ENCODE peak calls at places on chromosomes 2 and 18, in four cellular contexts. One of them, this sample, is unnamed.

GRCh38 chr18:48065601-48065995 is 135.1 kb upstream of the SMAD2 start:
- DNase-seq in mesenchymal stem cell: no peak
- DNase-seq in fibroblast of lung: no peak
- DNase-seq in neuronal stem cell: no peak
- DNase-seq in this sample: no peak

GRCh38 chr2:8403871-8404270 is 278.0 kb upstream of the ID2 start:
- DNase-seq in mesenchymal stem cell: no peak
- DNase-seq in fibroblast of lung: no peak
- DNase-seq in neuronal stem cell: no peak
- DNase-seq in this sample: no peak

GRCh38 chr2:219662566-219662965 is 35.1 kb downstream of the SLC4A3 start:
- DNase-seq in mesenchymal stem cell: no peak
- DNase-seq in fibroblast of lung: no peak
- DNase-seq in neuronal stem cell: no peak
- DNase-seq in this sample: peak; percentile 87

GRCh38 chr2:176081993-176082884 is 1.5 kb downstream of the EVX2 start:
- DNase-seq in mesenchymal stem cell: no peak
- DNase-seq in fibroblast of lung: no peak
- DNase-seq in neuronal stem cell: no peak
- DNase-seq in this sample: no peak

GRCh38 chr18:26656944-26657536 is 108.7 kb upstream of the KCTD1 start:
- DNase-seq in mesenchymal stem cell: peak; percentile 67
- DNase-seq in fibroblast of lung: peak; percentile 61
- DNase-seq in neuronal stem cell: peak; percentile 54
- DNase-seq in this sample: no peak

GRCh38 chr2:196274387-196274809 is 103.0 kb upstream of the STK17B start:
- DNase-seq in mesenchymal stem cell: peak; percentile 67
- DNase-seq in fibroblast of lung: peak; percentile 49
- DNase-seq in neuronal stem cell: no peak
- DNase-seq in this sample: no peak

GRCh38 chr2:98293931-98294687 is 52.1 kb upstream of the CNGA3 start:
- DNase-seq in mesenchymal stem cell: no peak
- DNase-seq in fibroblast of lung: no peak
- DNase-seq in neuronal stem cell: no peak
- DNase-seq in this sample: no peak

GRCh38 chr2:67215214-67215613 is 181.9 kb upstream of the ETAA1 start:
- DNase-seq in mesenchymal stem cell: peak; percentile 81
- DNase-seq in fibroblast of lung: peak; percentile 89
- DNase-seq in neuronal stem cell: no peak
- DNase-seq in this sample: no peak

GRCh38 chr2:44579136-44579836 is 217.5 kb downstream of the CAMKMT start:
- DNase-seq in mesenchymal stem cell: no peak
- DNase-seq in fibroblast of lung: no peak
- DNase-seq in neuronal stem cell: no peak
- DNase-seq in this sample: peak; percentile 80

GRCh38 chr2:17610521-17610920 is 70.0 kb downstream of the VSNL1 start:
- DNase-seq in mesenchymal stem cell: peak; percentile 18
- DNase-seq in fibroblast of lung: peak; percentile 37
- DNase-seq in neuronal stem cell: no peak
- DNase-seq in this sample: no peak

GRCh38 chr18:5309888-5310470 is 14.5 kb upstream of the ZBTB14 start:
- DNase-seq in mesenchymal stem cell: no peak
- DNase-seq in fibroblast of lung: no peak
- DNase-seq in neuronal stem cell: no peak
- DNase-seq in this sample: no peak

GRCh38 chr2:3299703-3300102 is 77.9 kb downstream of the EIPR1 start:
- DNase-seq in mesenchymal stem cell: no peak
- DNase-seq in fibroblast of lung: no peak
- DNase-seq in neuronal stem cell: no peak
- DNase-seq in this sample: no peak

GRCh38 chr2:159516241-159516758 is 100.0 kb downstream of the BAZ2B start:
- DNase-seq in mesenchymal stem cell: peak; percentile 49
- DNase-seq in fibroblast of lung: peak; percentile 42
- DNase-seq in neuronal stem cell: peak; percentile 6
- DNase-seq in this sample: peak; percentile 79

GRCh38 chr2:111617299-111617803 is 266.6 kb downstream of the ANAPC1 start:
- DNase-seq in mesenchymal stem cell: peak; percentile 28
- DNase-seq in fibroblast of lung: peak; percentile 37
- DNase-seq in neuronal stem cell: no peak
- DNase-seq in this sample: peak; percentile 12

GRCh38 chr2:10514287-10514686 is 66.2 kb upstream of the ODC1 start:
- DNase-seq in mesenchymal stem cell: no peak
- DNase-seq in fibroblast of lung: no peak
- DNase-seq in neuronal stem cell: no peak
- DNase-seq in this sample: no peak

GRCh38 chr2:156452971-156453370 is 16.8 kb downstream of the GPD2 start:
- DNase-seq in mesenchymal stem cell: no peak
- DNase-seq in fibroblast of lung: peak; percentile 45
- DNase-seq in neuronal stem cell: no peak
- DNase-seq in this sample: no peak

GRCh38 chr2:182057002-182057401 is 71.3 kb downstream of the PPP1R1C start:
- DNase-seq in mesenchymal stem cell: no peak
- DNase-seq in fibroblast of lung: no peak
- DNase-seq in neuronal stem cell: no peak
- DNase-seq in this sample: no peak

GRCh38 chr2:200357845-200358244 is 51.4 kb downstream of the SPATS2L start:
- DNase-seq in mesenchymal stem cell: no peak
- DNase-seq in fibroblast of lung: no peak
- DNase-seq in neuronal stem cell: no peak
- DNase-seq in this sample: no peak

GRCh38 chr2:102664439-102665042 is 45.2 kb downstream of the SLC9A2 start:
- DNase-seq in mesenchymal stem cell: no peak
- DNase-seq in fibroblast of lung: no peak
- DNase-seq in neuronal stem cell: no peak
- DNase-seq in this sample: peak; percentile 88

GRCh38 chr2:54456526-54457325 is 599 bp downstream of the SPTBN1 start:
- DNase-seq in mesenchymal stem cell: peak; percentile 45
- DNase-seq in fibroblast of lung: peak; percentile 47
- DNase-seq in neuronal stem cell: peak; percentile 67
- DNase-seq in this sample: peak; percentile 58

GRCh38 chr2:86815616-86816015 is 24.9 kb upstream of the CD8A start:
- DNase-seq in mesenchymal stem cell: no peak
- DNase-seq in fibroblast of lung: no peak
- DNase-seq in neuronal stem cell: no peak
- DNase-seq in this sample: no peak

GRCh38 chr18:63979409-63979908 is 9.6 kb downstream of the SERPINB8 start:
- DNase-seq in mesenchymal stem cell: peak; percentile 83
- DNase-seq in fibroblast of lung: peak; percentile 76
- DNase-seq in neuronal stem cell: peak; percentile 61
- DNase-seq in this sample: peak; percentile 62

GRCh38 chr2:127490283-127490682 is 36.0 kb downstream of the IWS1 start:
- DNase-seq in mesenchymal stem cell: no peak
- DNase-seq in fibroblast of lung: no peak
- DNase-seq in neuronal stem cell: no peak
- DNase-seq in this sample: no peak

GRCh38 chr2:25821225-25822056 is 56.8 kb downstream of the ASXL2 start:
- DNase-seq in mesenchymal stem cell: no peak
- DNase-seq in fibroblast of lung: peak; percentile 91
- DNase-seq in neuronal stem cell: no peak
- DNase-seq in this sample: no peak

GRCh38 chr2:16632615-16633014 is 33.0 kb downstream of the CYRIA start:
- DNase-seq in mesenchymal stem cell: no peak
- DNase-seq in fibroblast of lung: no peak
- DNase-seq in neuronal stem cell: peak; percentile 15
- DNase-seq in this sample: no peak

GRCh38 chr2:190655113-190655512 is 6.2 kb downstream of the NAB1 start:
- DNase-seq in mesenchymal stem cell: no peak
- DNase-seq in fibroblast of lung: no peak
- DNase-seq in neuronal stem cell: no peak
- DNase-seq in this sample: no peak

GRCh38 chr2:72095364-72095763 is 52.3 kb downstream of the CYP26B1 start:
- DNase-seq in mesenchymal stem cell: no peak
- DNase-seq in fibroblast of lung: no peak
- DNase-seq in neuronal stem cell: no peak
- DNase-seq in this sample: no peak

GRCh38 chr2:111046670-111047069 is 74.0 kb upstream of the BCL2L11 start:
- DNase-seq in mesenchymal stem cell: no peak
- DNase-seq in fibroblast of lung: no peak
- DNase-seq in neuronal stem cell: no peak
- DNase-seq in this sample: no peak

GRCh38 chr2:2709091-2709770 is 378.2 kb upstream of the MYT1L start:
- DNase-seq in mesenchymal stem cell: no peak
- DNase-seq in fibroblast of lung: no peak
- DNase-seq in neuronal stem cell: no peak
- DNase-seq in this sample: no peak

DNA sequence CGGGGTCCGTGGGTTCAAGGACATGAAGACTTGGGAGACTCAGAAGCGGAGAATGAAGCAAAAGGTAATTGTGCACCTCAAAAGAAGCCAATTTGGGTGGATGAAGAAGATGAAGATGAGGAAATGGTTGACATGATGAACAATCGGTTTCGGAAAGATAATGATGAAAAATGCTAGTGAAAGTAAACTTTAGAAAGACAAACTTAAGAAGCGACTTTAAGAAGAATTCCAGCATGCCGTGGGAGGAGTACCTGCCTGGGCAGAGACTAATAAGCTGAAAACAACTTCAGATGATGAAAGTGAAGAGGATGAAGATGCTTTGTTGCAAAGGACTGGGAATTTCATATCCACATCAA is 43.5 kb downstream of the PSTPIP2 start:
- DNase-seq in mesenchymal stem cell: no peak
- DNase-seq in fibroblast of lung: no peak
- DNase-seq in neuronal stem cell: no peak
- DNase-seq in this sample: no peak
- H2AFZ ChIP-seq in mesenchymal stem cell: no peak overlapping the region
- H2AFZ ChIP-seq in fibroblast of lung: peak overlapping the region; percentile 45
- H2AFZ ChIP-seq in neuronal stem cell: peak overlapping the region; percentile 82
- H2AFZ ChIP-seq in this sample: no peak overlapping the region

GRCh38 chr2:41965886-41966285 is 81.9 kb upstream of the PKDCC start:
- DNase-seq in mesenchymal stem cell: peak; percentile 46
- DNase-seq in fibroblast of lung: peak; percentile 73
- DNase-seq in neuronal stem cell: no peak
- DNase-seq in this sample: no peak

GRCh38 chr2:41968182-41968578 is 79.6 kb upstream of the PKDCC start:
- DNase-seq in mesenchymal stem cell: no peak
- DNase-seq in fibroblast of lung: no peak
- DNase-seq in neuronal stem cell: no peak
- DNase-seq in this sample: no peak

GRCh38 chr2:41967426-41968181 is 80.2 kb upstream of the PKDCC start:
- DNase-seq in mesenchymal stem cell: no peak
- DNase-seq in fibroblast of lung: peak; percentile 47
- DNase-seq in neuronal stem cell: no peak
- DNase-seq in this sample: no peak

GRCh38 chr2:41966431-41966893 is 81.4 kb upstream of the PKDCC start:
- DNase-seq in mesenchymal stem cell: peak; percentile 96
- DNase-seq in fibroblast of lung: peak; percentile 94
- DNase-seq in neuronal stem cell: no peak
- DNase-seq in this sample: peak; percentile 87

DNA sequence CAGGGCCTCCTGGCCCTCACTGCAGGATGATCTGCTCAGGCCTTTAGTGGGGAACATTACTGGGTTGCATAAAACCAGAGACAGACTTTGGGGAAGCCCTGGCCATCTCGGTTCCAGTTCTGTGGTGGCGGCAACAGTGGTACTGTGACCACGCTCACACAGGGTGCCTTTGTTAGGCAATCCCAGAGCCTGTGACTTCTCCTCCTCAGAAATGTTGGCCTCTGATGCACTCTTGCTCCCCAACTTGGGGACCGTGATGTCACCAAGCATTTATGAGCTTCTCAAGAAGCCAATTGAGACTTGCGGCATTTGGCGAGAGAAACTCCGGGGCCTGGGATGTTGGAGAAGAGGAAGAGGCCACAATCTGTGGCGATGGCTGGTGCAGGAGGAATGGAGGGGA is 80.9 kb upstream of the PKDCC start:
- DNase-seq in mesenchymal stem cell: no peak
- DNase-seq in fibroblast of lung: no peak
- DNase-seq in neuronal stem cell: no peak
- DNase-seq in this sample: peak; percentile 50
- H3K4me2 ChIP-seq in mesenchymal stem cell: peak overlapping the region; percentile 36
- H3K4me2 ChIP-seq in fibroblast of lung: no peak overlapping the region
- H3K4me2 ChIP-seq in neuronal stem cell: no peak overlapping the region
- H3K4me2 ChIP-seq in this sample: peak overlapping the region; percentile 62

GRCh38 chr2:149731112-149731511 is 143.5 kb upstream of the MMADHC start:
- DNase-seq in mesenchymal stem cell: no peak
- DNase-seq in fibroblast of lung: no peak
- DNase-seq in neuronal stem cell: no peak
- DNase-seq in this sample: no peak
- H2AFZ ChIP-seq in mesenchymal stem cell: no peak overlapping the region
- H2AFZ ChIP-seq in fibroblast of lung: no peak overlapping the region
- H2AFZ ChIP-seq in neuronal stem cell: no peak overlapping the region
- H2AFZ ChIP-seq in this sample: no peak overlapping the region

GRCh38 chr2:221897718-221898117 is 325.6 kb upstream of the EPHA4 start:
- DNase-seq in mesenchymal stem cell: no peak
- DNase-seq in fibroblast of lung: no peak
- DNase-seq in neuronal stem cell: no peak
- DNase-seq in this sample: no peak
- H3K4me2 ChIP-seq in mesenchymal stem cell: no peak overlapping the region
- H3K4me2 ChIP-seq in fibroblast of lung: no peak overlapping the region
- H3K4me2 ChIP-seq in neuronal stem cell: no peak overlapping the region
- H3K4me2 ChIP-seq in this sample: no peak overlapping the region

DNA sequence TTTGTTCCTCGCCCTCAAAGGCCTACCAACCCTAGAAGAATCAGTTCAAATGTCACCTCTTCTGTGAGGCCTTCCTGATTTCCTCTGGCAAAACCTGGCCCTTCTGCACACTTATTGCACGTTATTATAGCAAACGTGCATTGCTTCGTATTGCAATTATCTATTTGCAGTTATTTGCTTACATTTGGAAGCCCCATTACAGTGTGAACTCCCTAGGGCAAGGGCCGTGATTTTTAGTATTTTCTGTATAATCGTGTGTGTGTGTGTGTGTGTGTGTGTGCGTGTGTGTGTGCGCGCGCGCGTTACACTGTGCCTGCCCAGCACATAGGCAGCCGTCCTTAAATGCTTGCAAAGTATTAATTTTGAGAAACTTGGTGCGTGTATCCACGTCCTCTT is 460 bp upstream of the SEMA4F start:
- DNase-seq in mesenchymal stem cell: no peak
- DNase-seq in fibroblast of lung: no peak
- DNase-seq in neuronal stem cell: no peak
- DNase-seq in this sample: no peak
- H2AFZ ChIP-seq in mesenchymal stem cell: peak overlapping the region; percentile 72
- H2AFZ ChIP-seq in fibroblast of lung: peak overlapping the region; percentile 22
- H2AFZ ChIP-seq in neuronal stem cell: peak overlapping the region; percentile 100
- H2AFZ ChIP-seq in this sample: peak overlapping the region; percentile 85

DNA sequence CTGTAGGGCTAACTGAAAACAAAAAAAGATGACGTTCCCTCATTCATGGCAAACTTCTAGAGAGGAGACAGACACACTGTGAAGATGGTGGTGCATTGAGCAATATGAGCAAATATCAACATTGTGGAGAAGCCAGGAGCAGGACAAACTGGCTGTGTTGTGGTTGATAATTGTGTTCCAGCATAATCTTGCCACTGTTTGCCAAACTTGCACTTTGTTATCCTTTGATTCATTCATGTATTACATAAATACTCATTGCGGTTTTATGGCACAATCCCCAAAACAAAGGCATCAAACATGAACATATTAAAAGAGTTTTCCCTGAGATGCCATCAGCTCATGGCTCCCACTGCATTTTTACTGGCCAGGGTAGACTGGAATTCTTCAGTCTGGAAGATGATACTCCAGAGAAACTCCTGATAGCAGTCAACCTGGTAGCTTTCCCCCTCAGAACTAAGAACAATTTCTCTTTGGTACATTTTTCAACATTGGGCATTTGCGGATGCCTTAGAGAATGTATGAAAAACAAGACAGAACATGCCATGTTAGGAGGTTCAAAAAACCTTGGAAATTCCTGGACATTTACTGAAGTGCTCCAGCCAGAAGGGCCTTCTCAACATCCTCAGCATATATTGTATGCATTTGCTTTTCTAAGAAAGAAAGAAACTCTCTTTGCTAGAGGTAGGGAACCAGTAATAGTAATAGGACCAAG is 487.4 kb upstream of the CELF4 start:
- DNase-seq in mesenchymal stem cell: no peak
- DNase-seq in fibroblast of lung: no peak
- DNase-seq in neuronal stem cell: no peak
- DNase-seq in this sample: no peak
- H3K4me2 ChIP-seq in mesenchymal stem cell: no peak overlapping the region
- H3K4me2 ChIP-seq in fibroblast of lung: no peak overlapping the region
- H3K4me2 ChIP-seq in neuronal stem cell: no peak overlapping the region
- H3K4me2 ChIP-seq in this sample: no peak overlapping the region